ENCODE peak calls at places on chromosomes 3 and 15, in seven cellular contexts. R is A549, O is K562, Z is SK-N-SH, W is GM12878, H is HepG2, J is H1. F is an unnamed sample.
A peak's percentile ranks its signal among the peaks of the same experiment; 100 is the strongest.

GRCh38 chr3:129893616-129894070 is at the start of gene TMCC1:
- DNase-seq in R (peak; percentile 81), O (peak; percentile 94), Z (peak; percentile 98), W (peak; percentile 58), H (peak; percentile 80), J (peak; percentile 85), F (peak; percentile 64)

GRCh38 chr3:127598841-127599570 is 795 bp downstream of the MCM2 start:
- DNase-seq in R (no peak), O (no peak), Z (no peak), W (no peak), H (peak; percentile 35), J (no peak), F (no peak)

GRCh38 chr15:92000709-92001108 is 147.2 kb downstream of the SLCO3A1 start:
- DNase-seq in R (no peak), O (no peak), Z (no peak), W (no peak), H (no peak), J (no peak), F (no peak)

GRCh38 chr15:63892794-63893441 is 59.2 kb upstream of the HERC1 start:
- DNase-seq in R (no peak), O (no peak), Z (no peak), W (peak; percentile 75), H (no peak), J (no peak), F (no peak)

GRCh38 chr3:94453864-94454263 is 391.0 kb downstream of the NSUN3 start:
- DNase-seq in R (no peak), O (no peak), Z (no peak), W (no peak), H (no peak), J (no peak), F (no peak)

GRCh38 chr3:25870452-25870851 is 80.6 kb downstream of the OXSM start:
- DNase-seq in R (no peak), O (no peak), Z (no peak), W (no peak), H (no peak), J (no peak), F (peak; percentile 34)

GRCh38 chr15:60708684-60709083 is 229.7 kb upstream of the ICE2 start:
- DNase-seq in R (no peak), O (no peak), Z (no peak), W (no peak), H (no peak), J (no peak), F (peak; percentile 99)

GRCh38 chr15:61459785-61460707 is 230.9 kb upstream of the RORA start:
- DNase-seq in R (no peak), O (no peak), Z (peak; percentile 47), W (no peak), H (peak; percentile 4), J (no peak), F (peak; percentile 9)

GRCh38 chr3:5029715-5030114 is 50.5 kb downstream of the BHLHE40 start:
- DNase-seq in R (no peak), O (no peak), Z (no peak), W (no peak), H (no peak), J (no peak), F (no peak)

GRCh38 chr3:33437556-33438283 is 2.5 kb downstream of the UBP1 start:
- DNase-seq in R (no peak), O (peak; percentile 33), Z (no peak), W (no peak), H (peak; percentile 25), J (no peak), F (peak; percentile 77)

GRCh38 chr15:69328739-69329138 is 30.0 kb downstream of the PAQR5 start:
- DNase-seq in R (no peak), O (no peak), Z (no peak), W (no peak), H (no peak), J (no peak), F (no peak)

GRCh38 chr3:158768361-158768787 is 33.5 kb upstream of the MFSD1 start:
- DNase-seq in R (peak; percentile 35), O (peak; percentile 45), Z (no peak), W (no peak), H (peak; percentile 67), J (no peak), F (peak; percentile 78)

GRCh38 chr15:81239190-81239589 is 42.5 kb downstream of the IL16 start:
- DNase-seq in R (no peak), O (no peak), Z (no peak), W (no peak), H (no peak), J (no peak), F (peak; percentile 41)

GRCh38 chr3:71543371-71544016 is 40.0 kb downstream of the FOXP1 start:
- DNase-seq in R (no peak), O (no peak), Z (peak; percentile 12), W (no peak), H (no peak), J (no peak), F (no peak)

GRCh38 chr3:21073561-21073960 is 677.4 kb downstream of the ZNF385D start:
- DNase-seq in R (no peak), O (no peak), Z (no peak), W (no peak), H (no peak), J (no peak), F (no peak)

GRCh38 chr3:165614332-165614731 is 222.9 kb downstream of the BCHE start:
- DNase-seq in R (no peak), O (no peak), Z (no peak), W (no peak), H (no peak), J (no peak), F (no peak)
- TF ChIP-seq RFX5 in R (no peak), O (no peak), Z (no peak), W (no peak), H (no peak), J (no peak), F (no peak)

GRCh38 chr15:99711685-99712084 is 21.6 kb downstream of the LYSMD4 start:
- DNase-seq in R (no peak), O (no peak), Z (no peak), W (no peak), H (no peak), J (no peak), F (no peak)

GRCh38 chr15:99709243-99709986 is 23.8 kb downstream of the LYSMD4 start:
- DNase-seq in R (no peak), O (no peak), Z (no peak), W (no peak), H (no peak), J (no peak), F (no peak)

GRCh38 chr15:99706557-99707303 is 26.5 kb downstream of the LYSMD4 start:
- DNase-seq in R (no peak), O (no peak), Z (no peak), W (no peak), H (no peak), J (no peak), F (no peak)

GRCh38 chr15:99707481-99708270 is 25.6 kb downstream of the LYSMD4 start:
- DNase-seq in R (no peak), O (no peak), Z (no peak), W (no peak), H (no peak), J (no peak), F (peak; percentile 72)

GRCh38 chr15:99708563-99708962 is 24.7 kb downstream of the LYSMD4 start:
- DNase-seq in R (peak; percentile 61), O (peak; percentile 44), Z (no peak), W (no peak), H (no peak), J (no peak), F (peak; percentile 91)
- TF ChIP-seq RFX5 in R (no peak), O (no peak), Z (no peak), W (no peak), H (no peak), J (no peak), F (no peak)

GRCh38 chr3:50600141-50600753 is 11.3 kb downstream of the CISH start:
- DNase-seq in R (no peak), O (peak; percentile 69), Z (no peak), W (no peak), H (no peak), J (no peak), F (no peak)
- TF ChIP-seq RFX5 in R (no peak), O (no peak), Z (no peak), W (no peak), H (no peak), J (no peak), F (no peak)

GRCh38 chr15:85858586-85859375 is 64.1 kb upstream of the KLHL25 start:
- DNase-seq in R (peak; percentile 93), O (peak; percentile 78), Z (peak; percentile 83), W (no peak), H (peak; percentile 34), J (peak; percentile 53), F (peak; percentile 44)
- TF ChIP-seq RFX5 in R (no peak), O (no peak), Z (no peak), W (no peak), H (no peak), J (no peak), F (no peak)

GRCh38 chr3:107987036-107987557 is 103.7 kb downstream of the CD47 start:
- DNase-seq in R (no peak), O (no peak), Z (peak; percentile 59), W (no peak), H (peak; percentile 46), J (no peak), F (peak; percentile 98)

GRCh38 chr3:107986505-107986904 is 104.3 kb downstream of the CD47 start:
- DNase-seq in R (no peak), O (no peak), Z (no peak), W (no peak), H (no peak), J (no peak), F (no peak)

GRCh38 chr3:107989651-107990050 is 101.2 kb downstream of the CD47 start:
- DNase-seq in R (no peak), O (no peak), Z (peak; percentile 42), W (no peak), H (no peak), J (no peak), F (no peak)

GRCh38 chr3:107990433-107990832 is 100.4 kb downstream of the CD47 start:
- DNase-seq in R (no peak), O (no peak), Z (no peak), W (no peak), H (no peak), J (no peak), F (no peak)

DNA sequence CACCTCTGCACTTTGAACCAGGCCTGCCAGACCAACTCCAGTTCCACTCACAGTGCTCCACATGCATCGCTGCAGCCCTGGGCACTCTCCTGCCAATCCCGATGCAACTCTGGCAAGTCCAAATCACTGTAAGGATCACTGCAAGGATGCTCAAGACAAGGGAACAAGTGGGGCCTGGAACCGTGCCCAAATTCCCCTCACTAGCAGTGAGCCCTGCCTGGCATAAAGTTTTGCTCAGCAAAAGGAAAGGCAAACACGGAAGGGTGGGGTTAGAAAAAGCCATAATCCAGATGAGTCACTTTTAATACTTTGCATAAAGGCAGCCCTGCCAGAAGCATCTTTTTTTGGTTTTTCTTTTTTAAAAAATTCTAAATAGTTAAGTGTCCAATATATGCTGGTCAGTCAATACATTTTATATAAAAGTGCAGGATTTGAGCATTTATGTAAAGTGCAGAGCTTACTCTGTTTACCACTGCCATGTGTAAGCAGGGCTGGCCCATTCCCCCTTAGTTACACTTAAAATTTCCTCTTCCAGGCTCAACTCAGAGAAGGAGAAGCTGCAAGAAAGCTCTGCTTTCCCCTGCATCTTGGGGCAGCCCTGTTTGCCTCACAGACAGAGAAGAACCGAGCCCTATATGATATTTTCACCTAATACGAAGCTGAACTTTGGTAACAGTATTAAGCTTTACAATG is 102.2 kb downstream of the CD47 start:
- DNase-seq in R (no peak), O (no peak), Z (no peak), W (no peak), H (no peak), J (no peak), F (peak; percentile 47)
- TF ChIP-seq RFX5 in R (no peak), O (no peak), Z (no peak), W (no peak), H (no peak), J (no peak), F (no peak)

F was measured in IMR-90.